ENCODE peak calls at places on chromosomes 16 and 17, in six cellular contexts. One of them, this sample, is unnamed.

GRCh38 chr17:2271985-2272702 is 31.4 kb downstream of the SMG6 start:
- DNase-seq in naive thymus-derived CD4-positive, alpha-beta T cell: no peak
- DNase-seq in fibroblast of villous mesenchyme: no peak
- DNase-seq in spleen: no peak
- DNase-seq in OCI-LY7: no peak
- DNase-seq in fibroblast of pulmonary artery: no peak
- DNase-seq in this sample: no peak

GRCh38 chr16:80129791-80130190 is 411.0 kb upstream of the DYNLRB2 start:
- DNase-seq in naive thymus-derived CD4-positive, alpha-beta T cell: no peak
- DNase-seq in fibroblast of villous mesenchyme: no peak
- DNase-seq in spleen: no peak
- DNase-seq in OCI-LY7: no peak
- DNase-seq in fibroblast of pulmonary artery: no peak
- DNase-seq in this sample: no peak

GRCh38 chr17:8474826-8475225 is 39.1 kb downstream of the NDEL1 start:
- DNase-seq in naive thymus-derived CD4-positive, alpha-beta T cell: no peak
- DNase-seq in fibroblast of villous mesenchyme: no peak
- DNase-seq in spleen: no peak
- DNase-seq in OCI-LY7: no peak
- DNase-seq in fibroblast of pulmonary artery: no peak
- DNase-seq in this sample: no peak

GRCh38 chr16:87407511-87408112 is 15.5 kb downstream of the MAP1LC3B start:
- DNase-seq in naive thymus-derived CD4-positive, alpha-beta T cell: no peak
- DNase-seq in fibroblast of villous mesenchyme: no peak
- DNase-seq in spleen: peak
- DNase-seq in OCI-LY7: no peak
- DNase-seq in fibroblast of pulmonary artery: peak
- DNase-seq in this sample: no peak

GRCh38 chr16:66703359-66704215 is 7.0 kb upstream of the CMTM4 start:
- DNase-seq in naive thymus-derived CD4-positive, alpha-beta T cell: no peak
- DNase-seq in fibroblast of villous mesenchyme: peak
- DNase-seq in spleen: no peak
- DNase-seq in OCI-LY7: no peak
- DNase-seq in fibroblast of pulmonary artery: peak
- DNase-seq in this sample: peak

GRCh38 chr16:23944381-23944780 is 108.6 kb downstream of the PRKCB start:
- DNase-seq in naive thymus-derived CD4-positive, alpha-beta T cell: no peak
- DNase-seq in fibroblast of villous mesenchyme: no peak
- DNase-seq in spleen: no peak
- DNase-seq in OCI-LY7: no peak
- DNase-seq in fibroblast of pulmonary artery: no peak
- DNase-seq in this sample: no peak

GRCh38 chr16:87052506-87052905 is 264.7 kb downstream of the C16orf95 start:
- DNase-seq in naive thymus-derived CD4-positive, alpha-beta T cell: no peak
- DNase-seq in fibroblast of villous mesenchyme: no peak
- DNase-seq in spleen: no peak
- DNase-seq in OCI-LY7: no peak
- DNase-seq in fibroblast of pulmonary artery: no peak
- DNase-seq in this sample: no peak

GRCh38 chr16:20763461-20764232 is at the start of gene ACSM3:
- DNase-seq in naive thymus-derived CD4-positive, alpha-beta T cell: peak
- DNase-seq in fibroblast of villous mesenchyme: peak
- DNase-seq in spleen: peak
- DNase-seq in OCI-LY7: peak
- DNase-seq in fibroblast of pulmonary artery: peak
- DNase-seq in this sample: peak

GRCh38 chr16:31331141-31331764 is 23.7 kb upstream of the ITGAX start:
- DNase-seq in naive thymus-derived CD4-positive, alpha-beta T cell: no peak
- DNase-seq in fibroblast of villous mesenchyme: no peak
- DNase-seq in spleen: peak
- DNase-seq in OCI-LY7: no peak
- DNase-seq in fibroblast of pulmonary artery: no peak
- DNase-seq in this sample: no peak

GRCh38 chr17:41171881-41172280 is 3.9 kb upstream of the KRTAP4-3 start:
- DNase-seq in naive thymus-derived CD4-positive, alpha-beta T cell: no peak
- DNase-seq in fibroblast of villous mesenchyme: peak
- DNase-seq in spleen: no peak
- DNase-seq in OCI-LY7: no peak
- DNase-seq in fibroblast of pulmonary artery: no peak
- DNase-seq in this sample: no peak

GRCh38 chr17:10059684-10060211 is 138.7 kb downstream of the GAS7 start:
- DNase-seq in naive thymus-derived CD4-positive, alpha-beta T cell: no peak
- DNase-seq in fibroblast of villous mesenchyme: no peak
- DNase-seq in spleen: no peak
- DNase-seq in OCI-LY7: no peak
- DNase-seq in fibroblast of pulmonary artery: peak
- DNase-seq in this sample: no peak

GRCh38 chr16:56370185-56370584 is 55.2 kb downstream of the AMFR start:
- DNase-seq in naive thymus-derived CD4-positive, alpha-beta T cell: no peak
- DNase-seq in fibroblast of villous mesenchyme: peak
- DNase-seq in spleen: no peak
- DNase-seq in OCI-LY7: no peak
- DNase-seq in fibroblast of pulmonary artery: peak
- DNase-seq in this sample: no peak

GRCh38 chr16:83409347-83409746 is 398.4 kb upstream of the HSBP1 start:
- DNase-seq in naive thymus-derived CD4-positive, alpha-beta T cell: no peak
- DNase-seq in fibroblast of villous mesenchyme: no peak
- DNase-seq in spleen: no peak
- DNase-seq in OCI-LY7: no peak
- DNase-seq in fibroblast of pulmonary artery: no peak
- DNase-seq in this sample: no peak

GRCh38 chr17:34135841-34136240 is 119.2 kb upstream of the CCL2 start:
- DNase-seq in naive thymus-derived CD4-positive, alpha-beta T cell: no peak
- DNase-seq in fibroblast of villous mesenchyme: no peak
- DNase-seq in spleen: no peak
- DNase-seq in OCI-LY7: no peak
- DNase-seq in fibroblast of pulmonary artery: no peak
- DNase-seq in this sample: no peak

GRCh38 chr17:17935321-17936271 is 36.6 kb downstream of the TOM1L2 start:
- DNase-seq in naive thymus-derived CD4-positive, alpha-beta T cell: no peak
- DNase-seq in fibroblast of villous mesenchyme: peak
- DNase-seq in spleen: no peak
- DNase-seq in OCI-LY7: no peak
- DNase-seq in fibroblast of pulmonary artery: peak
- DNase-seq in this sample: peak

GRCh38 chr17:29131814-29132682 is 48.1 kb downstream of the MYO18A start:
- DNase-seq in naive thymus-derived CD4-positive, alpha-beta T cell: no peak
- DNase-seq in fibroblast of villous mesenchyme: peak
- DNase-seq in spleen: no peak
- DNase-seq in OCI-LY7: no peak
- DNase-seq in fibroblast of pulmonary artery: peak
- DNase-seq in this sample: no peak

GRCh38 chr16:72989203-72989991 is 58.5 kb downstream of the ZFHX3 start:
- DNase-seq in naive thymus-derived CD4-positive, alpha-beta T cell: no peak
- DNase-seq in fibroblast of villous mesenchyme: peak
- DNase-seq in spleen: no peak
- DNase-seq in OCI-LY7: no peak
- DNase-seq in fibroblast of pulmonary artery: peak
- DNase-seq in this sample: peak

GRCh38 chr16:35150805-35151312 is 1691.4 kb downstream of the TP53TG3F start:
- DNase-seq in naive thymus-derived CD4-positive, alpha-beta T cell: no peak
- DNase-seq in fibroblast of villous mesenchyme: no peak
- DNase-seq in spleen: peak
- DNase-seq in OCI-LY7: no peak
- DNase-seq in fibroblast of pulmonary artery: no peak
- DNase-seq in this sample: no peak

GRCh38 chr16:82082543-82083244 is 47.6 kb downstream of the HSD17B2 start:
- DNase-seq in naive thymus-derived CD4-positive, alpha-beta T cell: no peak
- DNase-seq in fibroblast of villous mesenchyme: peak
- DNase-seq in spleen: no peak
- DNase-seq in OCI-LY7: no peak
- DNase-seq in fibroblast of pulmonary artery: no peak
- DNase-seq in this sample: no peak

GRCh38 chr17:75828051-75828400 is 16.2 kb downstream of the UNC13D start:
- DNase-seq in naive thymus-derived CD4-positive, alpha-beta T cell: no peak
- DNase-seq in fibroblast of villous mesenchyme: no peak
- DNase-seq in spleen: no peak
- DNase-seq in OCI-LY7: no peak
- DNase-seq in fibroblast of pulmonary artery: no peak
- DNase-seq in this sample: no peak

GRCh38 chr16:55490301-55490700 is 11.3 kb downstream of the MMP2 start:
- DNase-seq in naive thymus-derived CD4-positive, alpha-beta T cell: no peak
- DNase-seq in fibroblast of villous mesenchyme: no peak
- DNase-seq in spleen: no peak
- DNase-seq in OCI-LY7: no peak
- DNase-seq in fibroblast of pulmonary artery: no peak
- DNase-seq in this sample: no peak

GRCh38 chr17:35079547-35079946 is 16.0 kb upstream of the RFFL start:
- DNase-seq in naive thymus-derived CD4-positive, alpha-beta T cell: no peak
- DNase-seq in fibroblast of villous mesenchyme: peak
- DNase-seq in spleen: no peak
- DNase-seq in OCI-LY7: no peak
- DNase-seq in fibroblast of pulmonary artery: peak
- DNase-seq in this sample: no peak

GRCh38 chr16:50863673-50864144 is 121.8 kb downstream of the CYLD start:
- DNase-seq in naive thymus-derived CD4-positive, alpha-beta T cell: no peak
- DNase-seq in fibroblast of villous mesenchyme: no peak
- DNase-seq in spleen: no peak
- DNase-seq in OCI-LY7: no peak
- DNase-seq in fibroblast of pulmonary artery: no peak
- DNase-seq in this sample: no peak

GRCh38 chr16:85557083-85557975 is 55.8 kb upstream of the GSE1 start:
- DNase-seq in naive thymus-derived CD4-positive, alpha-beta T cell: peak
- DNase-seq in fibroblast of villous mesenchyme: no peak
- DNase-seq in spleen: peak
- DNase-seq in OCI-LY7: peak
- DNase-seq in fibroblast of pulmonary artery: peak
- DNase-seq in this sample: no peak

GRCh38 chr16:87457051-87457611 is 35.7 kb downstream of the ZCCHC14 start:
- DNase-seq in naive thymus-derived CD4-positive, alpha-beta T cell: no peak
- DNase-seq in fibroblast of villous mesenchyme: no peak
- DNase-seq in spleen: no peak
- DNase-seq in OCI-LY7: no peak
- DNase-seq in fibroblast of pulmonary artery: peak
- DNase-seq in this sample: no peak

GRCh38 chr16:66443269-66443652 is 16.2 kb downstream of the BEAN1 start:
- DNase-seq in naive thymus-derived CD4-positive, alpha-beta T cell: no peak
- DNase-seq in fibroblast of villous mesenchyme: no peak
- DNase-seq in spleen: no peak
- DNase-seq in OCI-LY7: no peak
- DNase-seq in fibroblast of pulmonary artery: no peak
- DNase-seq in this sample: no peak

GRCh38 chr16:65889533-65889966 is 476.9 kb upstream of the CDH5 start:
- DNase-seq in naive thymus-derived CD4-positive, alpha-beta T cell: no peak
- DNase-seq in fibroblast of villous mesenchyme: no peak
- DNase-seq in spleen: no peak
- DNase-seq in OCI-LY7: no peak
- DNase-seq in fibroblast of pulmonary artery: no peak
- DNase-seq in this sample: peak

GRCh38 chr16:46932802-46933201 is 40.7 kb downstream of the DNAJA2 start:
- DNase-seq in naive thymus-derived CD4-positive, alpha-beta T cell: no peak
- DNase-seq in fibroblast of villous mesenchyme: no peak
- DNase-seq in spleen: peak
- DNase-seq in OCI-LY7: peak
- DNase-seq in fibroblast of pulmonary artery: no peak
- DNase-seq in this sample: no peak

GRCh38 chr17:75084039-75084660 is 3.6 kb upstream of the SLC16A5 start:
- DNase-seq in naive thymus-derived CD4-positive, alpha-beta T cell: peak
- DNase-seq in fibroblast of villous mesenchyme: peak
- DNase-seq in spleen: no peak
- DNase-seq in OCI-LY7: no peak
- DNase-seq in fibroblast of pulmonary artery: peak
- DNase-seq in this sample: peak

GRCh38 chr17:54983260-54983659 is 14.7 kb downstream of the STXBP4 start:
- DNase-seq in naive thymus-derived CD4-positive, alpha-beta T cell: no peak
- DNase-seq in fibroblast of villous mesenchyme: no peak
- DNase-seq in spleen: no peak
- DNase-seq in OCI-LY7: no peak
- DNase-seq in fibroblast of pulmonary artery: no peak
- DNase-seq in this sample: no peak
- H3K4me3 ChIP-seq in naive thymus-derived CD4-positive, alpha-beta T cell: no peak
- H3K4me3 ChIP-seq in fibroblast of villous mesenchyme: no peak
- H3K4me3 ChIP-seq in spleen: no peak
- H3K4me3 ChIP-seq in OCI-LY7: no peak
- H3K4me3 ChIP-seq in fibroblast of pulmonary artery: no peak
- H3K4me3 ChIP-seq in this sample: no peak

DNA sequence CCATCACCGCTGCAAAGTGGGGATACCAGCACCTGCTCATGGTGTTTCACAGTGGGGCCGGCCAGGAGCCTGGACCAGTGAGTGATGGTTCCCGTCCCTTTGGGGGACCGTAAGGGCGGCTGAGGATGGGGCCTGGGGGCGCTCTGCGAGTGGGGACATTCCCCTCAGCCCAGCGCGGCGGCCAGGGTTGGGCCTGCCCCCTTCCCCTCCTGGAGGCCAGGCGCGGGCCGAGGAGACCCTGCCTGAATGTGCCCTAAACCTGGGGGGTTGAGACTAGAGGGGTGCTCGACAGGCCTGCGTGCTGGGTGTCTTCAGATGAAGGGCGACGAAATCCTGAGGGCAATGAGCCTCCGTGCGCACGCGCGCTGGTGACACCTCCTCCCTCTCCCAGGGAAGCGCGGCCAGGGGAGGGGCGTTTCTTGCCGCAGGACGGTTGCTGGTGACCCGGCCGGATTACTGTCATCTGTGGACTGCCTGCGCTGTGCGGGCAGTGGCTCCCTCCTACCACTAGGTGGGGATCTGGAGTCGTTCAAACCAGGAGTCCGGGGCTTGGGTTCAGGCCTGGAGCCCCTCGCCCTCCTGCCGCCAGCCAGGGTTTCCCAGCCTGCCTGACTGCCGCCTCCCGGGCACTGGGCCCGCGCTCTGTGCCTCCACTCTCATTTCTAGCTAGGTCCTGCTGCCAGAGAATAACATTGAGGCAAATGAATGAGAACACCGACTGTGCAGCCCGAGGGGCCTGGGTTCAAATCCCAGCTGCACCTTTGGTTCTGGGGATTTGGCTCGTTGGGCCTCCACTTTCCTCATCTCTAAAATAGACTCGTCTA is 17.1 kb downstream of the TBX2 start:
- DNase-seq in naive thymus-derived CD4-positive, alpha-beta T cell: no peak
- DNase-seq in fibroblast of villous mesenchyme: peak
- DNase-seq in spleen: peak
- DNase-seq in OCI-LY7: peak
- DNase-seq in fibroblast of pulmonary artery: peak
- DNase-seq in this sample: peak
- H3K4me3 ChIP-seq in naive thymus-derived CD4-positive, alpha-beta T cell: no peak
- H3K4me3 ChIP-seq in fibroblast of villous mesenchyme: peak
- H3K4me3 ChIP-seq in spleen: no peak
- H3K4me3 ChIP-seq in OCI-LY7: no peak
- H3K4me3 ChIP-seq in fibroblast of pulmonary artery: peak
- H3K4me3 ChIP-seq in this sample: no peak

GRCh38 chr17:68127914-68128313 is 92.4 kb downstream of the KPNA2 start:
- DNase-seq in naive thymus-derived CD4-positive, alpha-beta T cell: no peak
- DNase-seq in fibroblast of villous mesenchyme: no peak
- DNase-seq in spleen: no peak
- DNase-seq in OCI-LY7: no peak
- DNase-seq in fibroblast of pulmonary artery: no peak
- DNase-seq in this sample: no peak
- H3K4me3 ChIP-seq in naive thymus-derived CD4-positive, alpha-beta T cell: no peak
- H3K4me3 ChIP-seq in fibroblast of villous mesenchyme: no peak
- H3K4me3 ChIP-seq in spleen: no peak
- H3K4me3 ChIP-seq in OCI-LY7: no peak
- H3K4me3 ChIP-seq in fibroblast of pulmonary artery: no peak
- H3K4me3 ChIP-seq in this sample: no peak

DNA sequence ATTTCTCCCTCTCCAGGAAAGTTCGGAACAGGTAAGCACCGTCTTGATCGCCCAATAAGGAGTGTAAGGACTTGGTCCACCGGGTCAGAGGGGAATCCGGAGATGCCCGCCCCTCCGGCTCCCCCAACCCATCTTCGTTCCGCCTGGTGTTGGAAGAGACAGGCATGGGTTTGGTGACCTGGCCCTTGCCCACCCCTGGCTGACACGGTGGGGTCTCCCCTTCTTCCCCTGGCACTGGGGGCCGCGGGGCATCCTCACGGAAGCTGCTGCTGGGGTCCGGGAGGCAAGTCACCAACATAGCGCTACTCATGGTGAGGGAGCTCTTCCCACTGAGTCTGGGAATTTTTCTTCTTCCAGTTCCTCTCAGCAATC is 3.2 kb downstream of the AXIN2 start:
- DNase-seq in naive thymus-derived CD4-positive, alpha-beta T cell: no peak
- DNase-seq in fibroblast of villous mesenchyme: no peak
- DNase-seq in spleen: no peak
- DNase-seq in OCI-LY7: no peak
- DNase-seq in fibroblast of pulmonary artery: no peak
- DNase-seq in this sample: no peak
- H3K4me3 ChIP-seq in naive thymus-derived CD4-positive, alpha-beta T cell: peak
- H3K4me3 ChIP-seq in fibroblast of villous mesenchyme: no peak
- H3K4me3 ChIP-seq in spleen: peak
- H3K4me3 ChIP-seq in OCI-LY7: no peak
- H3K4me3 ChIP-seq in fibroblast of pulmonary artery: peak
- H3K4me3 ChIP-seq in this sample: peak

This sample was measured in SJCRH30.